ENCODE peak calls at places on chromosome 4, in eight cellular contexts. W, X, E, N, J, H, D and K are unnamed samples.

GRCh38 chr4:2172161-2172560 is 69.8 kb downstream of the HAUS3 start:
- DNase-seq in W (no peak), D (no peak), H (no peak), E (no peak), X (no peak), J (no peak), N (no peak), K (no peak)

GRCh38 chr4:138414202-138414601 is 172.1 kb upstream of the SLC7A11 start:
- DNase-seq in D (no peak), J (no peak), N (no peak), H (no peak), X (no peak), E (no peak), W (no peak), K (no peak)

GRCh38 chr4:17188035-17188967 is 289.9 kb upstream of the LDB2 start:
- DNase-seq in N (peak; percentile 15), X (no peak), E (peak; percentile 26), W (no peak), J (no peak), D (no peak), H (no peak), K (peak; percentile 34)

GRCh38 chr4:76233967-76234678 is 17.4 kb upstream of the FAM47E start:
- DNase-seq in H (no peak), N (no peak), X (no peak), W (no peak), J (peak; percentile 62), D (no peak), E (no peak), K (no peak)

GRCh38 chr4:41963105-41963504 is 18.5 kb upstream of the DCAF4L1 start:
- DNase-seq in W (no peak), D (no peak), E (peak; percentile 8), X (no peak), N (no peak), H (no peak), J (no peak), K (peak; percentile 61)

GRCh38 chr4:16140520-16141249 is 56.9 kb upstream of the PROM1 start:
- DNase-seq in X (no peak), W (peak; percentile 99), E (peak; percentile 82), H (no peak), N (peak; percentile 41), J (no peak), D (no peak), K (peak; percentile 92)

GRCh38 chr4:48756689-48757220 is 23.3 kb downstream of the FRYL start:
- DNase-seq in D (no peak), J (no peak), H (no peak), E (no peak), X (no peak), N (no peak), W (no peak), K (no peak)

GRCh38 chr4:152972821-152973613 is 36.9 kb downstream of the FHDC1 start:
- DNase-seq in H (no peak), X (no peak), J (no peak), E (peak; percentile 69), N (no peak), W (peak; percentile 87), D (no peak), K (peak; percentile 89)

GRCh38 chr4:108861339-108861738 is 98.5 kb upstream of the ETNPPL start:
- DNase-seq in J (no peak), D (no peak), W (peak; percentile 9), N (no peak), H (no peak), E (no peak), X (no peak), K (peak; percentile 30)

GRCh38 chr4:73729534-73730165 is 10.7 kb upstream of the CXCL8 start:
- DNase-seq in X (no peak), N (no peak), J (peak; percentile 49), D (peak; percentile 57), H (no peak), W (peak; percentile 74), E (peak; percentile 91), K (peak; percentile 92)

GRCh38 chr4:188295899-188296298 is 156.7 kb downstream of the TRIML1 start:
- DNase-seq in E (peak; percentile 5), N (no peak), J (no peak), W (no peak), D (no peak), H (no peak), X (no peak), K (peak; percentile 37)

GRCh38 chr4:88291003-88291402 is 6.6 kb upstream of the PPM1K start:
- DNase-seq in D (no peak), H (no peak), E (peak; percentile 46), J (no peak), X (no peak), N (peak; percentile 64), W (no peak), K (peak; percentile 60)

GRCh38 chr4:53601251-53601764 is 10.0 kb upstream of the LNX1 start:
- DNase-seq in J (no peak), N (no peak), H (no peak), E (no peak), W (peak; percentile 43), D (no peak), X (no peak), K (no peak)

GRCh38 chr4:7547368-7548040 is 112.8 kb upstream of the PSAPL1 start:
- DNase-seq in H (no peak), D (no peak), E (peak; percentile 47), J (peak; percentile 27), N (no peak), W (peak; percentile 19), X (no peak), K (peak; percentile 4)

GRCh38 chr4:146243141-146243882 is 29.0 kb downstream of the REELD1 start:
- DNase-seq in N (no peak), H (peak; percentile 56), X (peak; percentile 6), W (no peak), D (peak; percentile 81), E (no peak), J (peak; percentile 61), K (no peak)

GRCh38 chr4:5639556-5639955 is 68.8 kb downstream of the EVC2 start:
- DNase-seq in W (no peak), D (no peak), N (no peak), X (no peak), E (no peak), H (no peak), J (no peak), K (no peak)

GRCh38 chr4:94758141-94758699 is 465 bp downstream of the BMPR1B start:
- DNase-seq in J (peak; percentile 62), E (no peak), W (peak; percentile 50), D (peak; percentile 26), H (no peak), X (no peak), N (no peak), K (peak; percentile 72)

GRCh38 chr4:173909294-173909693 is 374.2 kb downstream of the FBXO8 start:
- DNase-seq in H (no peak), J (no peak), E (no peak), D (no peak), X (no peak), N (no peak), W (no peak), K (no peak)

GRCh38 chr4:152045781-152046571 is 285.2 kb upstream of the GATB start:
- DNase-seq in W (no peak), N (peak; percentile 58), X (no peak), H (no peak), E (no peak), J (peak; percentile 69), D (no peak), K (peak; percentile 29)

GRCh38 chr4:151690884-151691283 is 69.9 kb downstream of the GATB start:
- DNase-seq in H (no peak), N (no peak), J (no peak), E (peak; percentile 76), X (no peak), W (no peak), D (no peak), K (peak; percentile 71)

GRCh38 chr4:38768968-38769394 is 13.8 kb downstream of the TLR10 start:
- DNase-seq in N (no peak), W (no peak), H (no peak), D (no peak), E (no peak), X (no peak), J (no peak), K (no peak)

GRCh38 chr4:77001907-77002306 is 52.4 kb downstream of the SEPTIN11 start:
- DNase-seq in E (peak; percentile 37), N (no peak), X (no peak), H (no peak), J (no peak), D (no peak), W (peak; percentile 44), K (peak; percentile 74)

GRCh38 chr4:87532109-87532508 is 2.9 kb upstream of the SPARCL1 start:
- DNase-seq in E (no peak), J (no peak), W (no peak), H (no peak), N (no peak), X (no peak), D (no peak), K (no peak)

GRCh38 chr4:123806057-123806456 is 409.5 kb downstream of the SPRY1 start:
- DNase-seq in W (no peak), D (no peak), N (no peak), H (no peak), E (no peak), X (no peak), J (no peak), K (no peak)

GRCh38 chr4:17957689-17958088 is 63.9 kb downstream of the LCORL start:
- DNase-seq in H (no peak), W (no peak), E (no peak), D (no peak), J (no peak), X (no peak), N (no peak), K (no peak)

GRCh38 chr4:108991929-108992328 is 229.1 kb upstream of the ETNPPL start:
- DNase-seq in H (no peak), N (no peak), E (peak; percentile 38), D (no peak), X (no peak), W (peak; percentile 55), J (no peak), K (peak; percentile 78)

GRCh38 chr4:177401658-177402273 is 40.5 kb downstream of the AGA start:
- DNase-seq in N (no peak), H (no peak), E (no peak), W (no peak), J (no peak), D (no peak), X (no peak), K (no peak)

GRCh38 chr4:17504081-17504480 is 7.8 kb downstream of the QDPR start:
- DNase-seq in N (no peak), W (no peak), X (no peak), D (no peak), E (no peak), H (no peak), J (no peak), K (no peak)

GRCh38 chr4:48137766-48138349 is 3.8 kb upstream of the TXK start:
- DNase-seq in W (no peak), N (no peak), D (no peak), X (no peak), H (no peak), E (no peak), J (no peak), K (no peak)

GRCh38 chr4:80011636-80012236 is 61.3 kb downstream of the ANTXR2 start:
- DNase-seq in E (peak; percentile 93), J (no peak), X (no peak), N (no peak), W (no peak), D (no peak), H (no peak), K (peak; percentile 83)

GRCh38 chr4:84917087-84917821 is 49.2 kb downstream of the WDFY3 start:
- DNase-seq in X (no peak), H (no peak), E (no peak), D (peak; percentile 13), J (no peak), W (no peak), N (no peak), K (peak; percentile 41)

GRCh38 chr4:19913670-19914069 is 338.0 kb upstream of the SLIT2 start:
- DNase-seq in J (no peak), X (no peak), H (no peak), N (no peak), D (no peak), W (no peak), E (no peak), K (peak; percentile 2)

GRCh38 chr4:180456928-180457327 is 1786.3 kb upstream of the TENM3 start:
- DNase-seq in X (no peak), D (no peak), N (no peak), E (no peak), H (no peak), J (no peak), W (no peak), K (no peak)

GRCh38 chr4:51923343-51923742 is 80.4 kb downstream of the DCUN1D4 start:
- DNase-seq in N (no peak), J (no peak), X (no peak), H (no peak), E (no peak), W (no peak), D (no peak), K (no peak)